ENCODE peak calls at places on chromosomes 11 and 22, in six cellular contexts. One of them, this sample, is unnamed.

GRCh38 chr11:10454902-10455631 is at the start of gene AMPD3:
- DNase-seq in HuH-7: no peak
- DNase-seq in NCI-H2171 treated with DMSO at 0.1 percent for 48 hours: peak; percentile 87
- DNase-seq in EL: peak; percentile 93
- DNase-seq in kidney glomerular epithelial cell: peak; percentile 82
- DNase-seq in germinal center: peak; percentile 27
- DNase-seq in this sample: peak; percentile 91

GRCh38 chr11:134360050-134360835 is 28.5 kb downstream of the GLB1L2 start:
- DNase-seq in HuH-7: peak; percentile 94
- DNase-seq in NCI-H2171 treated with DMSO at 0.1 percent for 48 hours: peak; percentile 68
- DNase-seq in EL: peak; percentile 26
- DNase-seq in kidney glomerular epithelial cell: peak; percentile 60
- DNase-seq in germinal center: peak; percentile 62
- DNase-seq in this sample: no peak

GRCh38 chr11:134640536-134640935 is 228.5 kb upstream of the B3GAT1 start:
- DNase-seq in HuH-7: no peak
- DNase-seq in NCI-H2171 treated with DMSO at 0.1 percent for 48 hours: no peak
- DNase-seq in EL: no peak
- DNase-seq in kidney glomerular epithelial cell: no peak
- DNase-seq in germinal center: no peak
- DNase-seq in this sample: no peak

GRCh38 chr22:31496735-31497146 is 405 bp downstream of the SFI1 start:
- DNase-seq in HuH-7: no peak
- DNase-seq in NCI-H2171 treated with DMSO at 0.1 percent for 48 hours: no peak
- DNase-seq in EL: peak; percentile 47
- DNase-seq in kidney glomerular epithelial cell: peak; percentile 14
- DNase-seq in germinal center: peak; percentile 26
- DNase-seq in this sample: no peak

GRCh38 chr22:21641417-21641794 is 696 bp upstream of the SDF2L1 start:
- DNase-seq in HuH-7: peak; percentile 76
- DNase-seq in NCI-H2171 treated with DMSO at 0.1 percent for 48 hours: no peak
- DNase-seq in EL: peak; percentile 68
- DNase-seq in kidney glomerular epithelial cell: peak; percentile 21
- DNase-seq in germinal center: no peak
- DNase-seq in this sample: peak; percentile 10

GRCh38 chr11:20011294-20011951 is 148.9 kb downstream of the DBX1 start:
- DNase-seq in HuH-7: no peak
- DNase-seq in NCI-H2171 treated with DMSO at 0.1 percent for 48 hours: no peak
- DNase-seq in EL: no peak
- DNase-seq in kidney glomerular epithelial cell: no peak
- DNase-seq in germinal center: no peak
- DNase-seq in this sample: no peak

GRCh38 chr11:31366795-31367194 is 2.7 kb downstream of the DCDC1 start:
- DNase-seq in HuH-7: no peak
- DNase-seq in NCI-H2171 treated with DMSO at 0.1 percent for 48 hours: no peak
- DNase-seq in EL: no peak
- DNase-seq in kidney glomerular epithelial cell: no peak
- DNase-seq in germinal center: no peak
- DNase-seq in this sample: no peak

GRCh38 chr11:123187670-123188507 is 7.2 kb downstream of the CLMP start:
- DNase-seq in HuH-7: no peak
- DNase-seq in NCI-H2171 treated with DMSO at 0.1 percent for 48 hours: no peak
- DNase-seq in EL: peak; percentile 64
- DNase-seq in kidney glomerular epithelial cell: peak; percentile 40
- DNase-seq in germinal center: no peak
- DNase-seq in this sample: no peak

GRCh38 chr22:19802001-19802880 is 41.7 kb downstream of the TBX1 start:
- DNase-seq in HuH-7: no peak
- DNase-seq in NCI-H2171 treated with DMSO at 0.1 percent for 48 hours: no peak
- DNase-seq in EL: no peak
- DNase-seq in kidney glomerular epithelial cell: no peak
- DNase-seq in germinal center: no peak
- DNase-seq in this sample: no peak

GRCh38 chr11:117950320-117950719 is 21.1 kb upstream of the TMPRSS13 start:
- DNase-seq in HuH-7: no peak
- DNase-seq in NCI-H2171 treated with DMSO at 0.1 percent for 48 hours: no peak
- DNase-seq in EL: no peak
- DNase-seq in kidney glomerular epithelial cell: no peak
- DNase-seq in germinal center: peak; percentile 39
- DNase-seq in this sample: no peak

This sample was measured in A172.